ENCODE peak calls at places on chromosomes 2 and 18, in eight cellular contexts. One of them, this sample, is unnamed.
A peak's percentile ranks its signal among the peaks of the same experiment; 100 is the strongest.

GRCh38 chr2:65299246-65299645 is 71.6 kb downstream of the ACTR2 start:
- DNase-seq in fibroblast of the aortic adventitia: peak; percentile 27
- DNase-seq in stimulated activated CD4-positive, alpha-beta T cell treated with anti-CD3 and anti-CD28 coated beads, Interleukin-2, amount 100 ng/mL, for 24 hours: peak; percentile 63
- DNase-seq in AG10803: no peak
- DNase-seq in sciatic nerve: no peak
- DNase-seq in HFF-Myc: no peak
- DNase-seq in cardiac muscle cell: no peak
- DNase-seq in activated CD4-positive, alpha-beta T cell treated with anti-CD3 and anti-CD28 coated beads, Interleukin-2, amount 10 ng/mL, durations not matched to agents 7 days and 5 days: peak; percentile 20
- DNase-seq in this sample: no peak

GRCh38 chr2:188665196-188665595 is 309.0 kb upstream of the COL3A1 start:
- DNase-seq in fibroblast of the aortic adventitia: peak; percentile 76
- DNase-seq in AG10803: peak; percentile 61
- DNase-seq in stimulated activated CD4-positive, alpha-beta T cell treated with anti-CD3 and anti-CD28 coated beads, Interleukin-2, amount 100 ng/mL, for 24 hours: no peak
- DNase-seq in activated CD4-positive, alpha-beta T cell treated with anti-CD3 and anti-CD28 coated beads, Interleukin-2, amount 10 ng/mL, durations not matched to agents 7 days and 5 days: no peak
- DNase-seq in cardiac muscle cell: peak; percentile 55
- DNase-seq in HFF-Myc: no peak
- DNase-seq in sciatic nerve: no peak
- DNase-seq in this sample: no peak

GRCh38 chr2:210541280-210541902 is 15.0 kb upstream of the CPS1 start:
- DNase-seq in cardiac muscle cell: peak; percentile 22
- DNase-seq in HFF-Myc: no peak
- DNase-seq in stimulated activated CD4-positive, alpha-beta T cell treated with anti-CD3 and anti-CD28 coated beads, Interleukin-2, amount 100 ng/mL, for 24 hours: no peak
- DNase-seq in fibroblast of the aortic adventitia: no peak
- DNase-seq in AG10803: peak; percentile 37
- DNase-seq in activated CD4-positive, alpha-beta T cell treated with anti-CD3 and anti-CD28 coated beads, Interleukin-2, amount 10 ng/mL, durations not matched to agents 7 days and 5 days: no peak
- DNase-seq in sciatic nerve: no peak
- DNase-seq in this sample: peak; percentile 10

GRCh38 chr2:235996419-235996818 is 171.8 kb downstream of the GBX2 start:
- DNase-seq in cardiac muscle cell: no peak
- DNase-seq in stimulated activated CD4-positive, alpha-beta T cell treated with anti-CD3 and anti-CD28 coated beads, Interleukin-2, amount 100 ng/mL, for 24 hours: no peak
- DNase-seq in activated CD4-positive, alpha-beta T cell treated with anti-CD3 and anti-CD28 coated beads, Interleukin-2, amount 10 ng/mL, durations not matched to agents 7 days and 5 days: no peak
- DNase-seq in sciatic nerve: no peak
- DNase-seq in fibroblast of the aortic adventitia: no peak
- DNase-seq in HFF-Myc: no peak
- DNase-seq in AG10803: no peak
- DNase-seq in this sample: peak; percentile 13

GRCh38 chr2:199092419-199092818 is 365.3 kb downstream of the SATB2 start:
- DNase-seq in cardiac muscle cell: no peak
- DNase-seq in stimulated activated CD4-positive, alpha-beta T cell treated with anti-CD3 and anti-CD28 coated beads, Interleukin-2, amount 100 ng/mL, for 24 hours: no peak
- DNase-seq in fibroblast of the aortic adventitia: no peak
- DNase-seq in activated CD4-positive, alpha-beta T cell treated with anti-CD3 and anti-CD28 coated beads, Interleukin-2, amount 10 ng/mL, durations not matched to agents 7 days and 5 days: no peak
- DNase-seq in AG10803: no peak
- DNase-seq in sciatic nerve: no peak
- DNase-seq in HFF-Myc: no peak
- DNase-seq in this sample: no peak

GRCh38 chr2:214389334-214389733 is 21.5 kb upstream of the VWC2L start:
- DNase-seq in stimulated activated CD4-positive, alpha-beta T cell treated with anti-CD3 and anti-CD28 coated beads, Interleukin-2, amount 100 ng/mL, for 24 hours: no peak
- DNase-seq in activated CD4-positive, alpha-beta T cell treated with anti-CD3 and anti-CD28 coated beads, Interleukin-2, amount 10 ng/mL, durations not matched to agents 7 days and 5 days: no peak
- DNase-seq in sciatic nerve: no peak
- DNase-seq in cardiac muscle cell: no peak
- DNase-seq in AG10803: no peak
- DNase-seq in fibroblast of the aortic adventitia: no peak
- DNase-seq in HFF-Myc: no peak
- DNase-seq in this sample: no peak

GRCh38 chr2:238065447-238065846 is 4.6 kb downstream of the SCLY start:
- DNase-seq in cardiac muscle cell: no peak
- DNase-seq in activated CD4-positive, alpha-beta T cell treated with anti-CD3 and anti-CD28 coated beads, Interleukin-2, amount 10 ng/mL, durations not matched to agents 7 days and 5 days: no peak
- DNase-seq in stimulated activated CD4-positive, alpha-beta T cell treated with anti-CD3 and anti-CD28 coated beads, Interleukin-2, amount 100 ng/mL, for 24 hours: no peak
- DNase-seq in fibroblast of the aortic adventitia: no peak
- DNase-seq in HFF-Myc: no peak
- DNase-seq in AG10803: no peak
- DNase-seq in sciatic nerve: no peak
- DNase-seq in this sample: no peak

GRCh38 chr2:241734208-241734466 is 293 bp upstream of the D2HGDH start:
- DNase-seq in HFF-Myc: no peak
- DNase-seq in cardiac muscle cell: no peak
- DNase-seq in sciatic nerve: no peak
- DNase-seq in stimulated activated CD4-positive, alpha-beta T cell treated with anti-CD3 and anti-CD28 coated beads, Interleukin-2, amount 100 ng/mL, for 24 hours: no peak
- DNase-seq in activated CD4-positive, alpha-beta T cell treated with anti-CD3 and anti-CD28 coated beads, Interleukin-2, amount 10 ng/mL, durations not matched to agents 7 days and 5 days: no peak
- DNase-seq in fibroblast of the aortic adventitia: no peak
- DNase-seq in AG10803: no peak
- DNase-seq in this sample: no peak

GRCh38 chr2:28419003-28419704 is 26.5 kb downstream of the FOSL2 start:
- DNase-seq in stimulated activated CD4-positive, alpha-beta T cell treated with anti-CD3 and anti-CD28 coated beads, Interleukin-2, amount 100 ng/mL, for 24 hours: no peak
- DNase-seq in fibroblast of the aortic adventitia: no peak
- DNase-seq in cardiac muscle cell: no peak
- DNase-seq in activated CD4-positive, alpha-beta T cell treated with anti-CD3 and anti-CD28 coated beads, Interleukin-2, amount 10 ng/mL, durations not matched to agents 7 days and 5 days: no peak
- DNase-seq in AG10803: no peak
- DNase-seq in HFF-Myc: no peak
- DNase-seq in sciatic nerve: no peak
- DNase-seq in this sample: peak; percentile 20

GRCh38 chr18:3869848-3870247 is 419.9 kb downstream of the TGIF1 start:
- DNase-seq in AG10803: peak; percentile 63
- DNase-seq in HFF-Myc: peak; percentile 33
- DNase-seq in sciatic nerve: no peak
- DNase-seq in cardiac muscle cell: peak; percentile 83
- DNase-seq in fibroblast of the aortic adventitia: peak; percentile 86
- DNase-seq in activated CD4-positive, alpha-beta T cell treated with anti-CD3 and anti-CD28 coated beads, Interleukin-2, amount 10 ng/mL, durations not matched to agents 7 days and 5 days: no peak
- DNase-seq in stimulated activated CD4-positive, alpha-beta T cell treated with anti-CD3 and anti-CD28 coated beads, Interleukin-2, amount 100 ng/mL, for 24 hours: no peak
- DNase-seq in this sample: peak; percentile 78

GRCh38 chr2:169469952-169470572 is 9.2 kb upstream of the BBS5 start:
- DNase-seq in sciatic nerve: no peak
- DNase-seq in fibroblast of the aortic adventitia: no peak
- DNase-seq in AG10803: no peak
- DNase-seq in activated CD4-positive, alpha-beta T cell treated with anti-CD3 and anti-CD28 coated beads, Interleukin-2, amount 10 ng/mL, durations not matched to agents 7 days and 5 days: no peak
- DNase-seq in HFF-Myc: no peak
- DNase-seq in cardiac muscle cell: no peak
- DNase-seq in stimulated activated CD4-positive, alpha-beta T cell treated with anti-CD3 and anti-CD28 coated beads, Interleukin-2, amount 100 ng/mL, for 24 hours: no peak
- DNase-seq in this sample: no peak

GRCh38 chr2:43110442-43110871 is 115.9 kb downstream of the ZFP36L2 start:
- DNase-seq in AG10803: peak; percentile 90
- DNase-seq in stimulated activated CD4-positive, alpha-beta T cell treated with anti-CD3 and anti-CD28 coated beads, Interleukin-2, amount 100 ng/mL, for 24 hours: no peak
- DNase-seq in activated CD4-positive, alpha-beta T cell treated with anti-CD3 and anti-CD28 coated beads, Interleukin-2, amount 10 ng/mL, durations not matched to agents 7 days and 5 days: no peak
- DNase-seq in sciatic nerve: no peak
- DNase-seq in HFF-Myc: no peak
- DNase-seq in cardiac muscle cell: peak; percentile 91
- DNase-seq in fibroblast of the aortic adventitia: peak; percentile 98
- DNase-seq in this sample: no peak

GRCh38 chr2:231720292-231720691 is 12.0 kb downstream of the PTMA start:
- DNase-seq in HFF-Myc: no peak
- DNase-seq in activated CD4-positive, alpha-beta T cell treated with anti-CD3 and anti-CD28 coated beads, Interleukin-2, amount 10 ng/mL, durations not matched to agents 7 days and 5 days: no peak
- DNase-seq in fibroblast of the aortic adventitia: no peak
- DNase-seq in AG10803: no peak
- DNase-seq in sciatic nerve: peak; percentile 25
- DNase-seq in stimulated activated CD4-positive, alpha-beta T cell treated with anti-CD3 and anti-CD28 coated beads, Interleukin-2, amount 100 ng/mL, for 24 hours: no peak
- DNase-seq in cardiac muscle cell: no peak
- DNase-seq in this sample: no peak

GRCh38 chr2:128522829-128523228 is 204.2 kb upstream of the HS6ST1 start:
- DNase-seq in sciatic nerve: no peak
- DNase-seq in fibroblast of the aortic adventitia: no peak
- DNase-seq in cardiac muscle cell: no peak
- DNase-seq in activated CD4-positive, alpha-beta T cell treated with anti-CD3 and anti-CD28 coated beads, Interleukin-2, amount 10 ng/mL, durations not matched to agents 7 days and 5 days: no peak
- DNase-seq in stimulated activated CD4-positive, alpha-beta T cell treated with anti-CD3 and anti-CD28 coated beads, Interleukin-2, amount 100 ng/mL, for 24 hours: no peak
- DNase-seq in AG10803: no peak
- DNase-seq in HFF-Myc: no peak
- DNase-seq in this sample: no peak

GRCh38 chr2:61727746-61728145 is 126.1 kb downstream of the FAM161A start:
- DNase-seq in stimulated activated CD4-positive, alpha-beta T cell treated with anti-CD3 and anti-CD28 coated beads, Interleukin-2, amount 100 ng/mL, for 24 hours: no peak
- DNase-seq in activated CD4-positive, alpha-beta T cell treated with anti-CD3 and anti-CD28 coated beads, Interleukin-2, amount 10 ng/mL, durations not matched to agents 7 days and 5 days: no peak
- DNase-seq in fibroblast of the aortic adventitia: peak; percentile 16
- DNase-seq in HFF-Myc: no peak
- DNase-seq in cardiac muscle cell: peak; percentile 15
- DNase-seq in AG10803: no peak
- DNase-seq in sciatic nerve: no peak
- DNase-seq in this sample: no peak

This sample was measured in NCI-H82.